ENCODE peak calls at places on chromosomes 7 and 10, in nine cellular contexts. N is effector memory CD4-positive, alpha-beta T cell; F is ovary; I is endodermal cell; H is left ventricle myocardium inferior; M is Caco-2; K is CD8-positive, alpha-beta memory T cell; U is osteoblast; X is Peyer's patch. D is an unnamed sample.
A peak's percentile ranks its signal among the peaks of the same experiment; 100 is the strongest.

GRCh38 chr7:45986355-45987298 is 65.6 kb upstream of the IGFBP3 start:
- DNase-seq in N (no peak), F (no peak), I (peak; percentile 24), H (no peak), M (no peak), K (no peak), U (no peak), X (no peak), D (no peak)

GRCh38 chr10:89836840-89837172 is 135.4 kb downstream of the KIF20B start:
- DNase-seq in N (no peak), F (no peak), I (no peak), H (no peak), M (no peak), K (no peak), U (peak; percentile 22), X (no peak), D (no peak)

GRCh38 chr7:27453702-27454405 is 208.8 kb downstream of the HIBADH start:
- DNase-seq in N (no peak), F (no peak), I (peak; percentile 68), H (no peak), M (no peak), K (no peak), U (peak; percentile 95), X (no peak), D (no peak)

GRCh38 chr7:132249591-132249971 is 326.7 kb downstream of the PLXNA4 start:
- DNase-seq in N (no peak), F (no peak), I (peak; percentile 82), H (no peak), M (peak; percentile 44), K (no peak), U (no peak), X (no peak), D (no peak)

GRCh38 chr7:140016540-140016939 is 46.2 kb downstream of the PARP12 start:
- DNase-seq in N (no peak), F (no peak), I (no peak), H (no peak), M (no peak), K (no peak), U (no peak), X (no peak), D (no peak)

GRCh38 chr10:47266602-47267001 is 33.4 kb upstream of the GDF10 start:
- DNase-seq in N (no peak), F (no peak), I (no peak), H (no peak), M (no peak), K (no peak), U (no peak), X (no peak), D (no peak)

GRCh38 chr10:24920907-24921881 is 31.2 kb downstream of the PRTFDC1 start:
- DNase-seq in N (no peak), F (peak; percentile 59), I (peak; percentile 59), H (peak; percentile 32), M (no peak), K (no peak), U (peak; percentile 83), X (no peak), D (no peak)

GRCh38 chr10:88793747-88794299 is 8.7 kb upstream of the LIPM start:
- DNase-seq in N (no peak), F (no peak), I (no peak), H (no peak), M (no peak), K (no peak), U (no peak), X (no peak), D (no peak)

GRCh38 chr7:37284805-37285211 is 163.9 kb downstream of the ELMO1 start:
- DNase-seq in N (peak; percentile 6), F (peak; percentile 87), I (peak; percentile 94), H (peak; percentile 38), M (peak; percentile 56), K (peak; percentile 56), U (no peak), X (peak; percentile 68), D (peak; percentile 61)

GRCh38 chr7:29265208-29265923 is 70.8 kb downstream of the CHN2 start:
- DNase-seq in N (no peak), F (no peak), I (peak; percentile 41), H (no peak), M (no peak), K (no peak), U (no peak), X (no peak), D (no peak)

GRCh38 chr10:46536781-46537180 is 19.7 kb downstream of the GPRIN2 start:
- DNase-seq in N (no peak), F (peak; percentile 28), I (peak; percentile 58), H (no peak), M (no peak), K (peak; percentile 36), U (no peak), X (peak; percentile 40), D (no peak)

GRCh38 chr7:6395898-6396582 is 51.7 kb downstream of the DAGLB start:
- DNase-seq in N (no peak), F (no peak), I (no peak), H (peak; percentile 47), M (no peak), K (no peak), U (no peak), X (no peak), D (no peak)

GRCh38 chr10:74078037-74078436 is 72.6 kb downstream of the AP3M1 start:
- DNase-seq in N (no peak), F (no peak), I (no peak), H (no peak), M (no peak), K (peak; percentile 58), U (no peak), X (no peak), D (no peak)

GRCh38 chr7:73659983-73660382 is 7.6 kb upstream of the VPS37D start:
- DNase-seq in N (no peak), F (no peak), I (no peak), H (no peak), M (no peak), K (no peak), U (no peak), X (no peak), D (no peak)

GRCh38 chr10:59688921-59689351 is 20.7 kb downstream of the SLC16A9 start:
- DNase-seq in N (no peak), F (no peak), I (no peak), H (no peak), M (no peak), K (no peak), U (peak; percentile 72), X (no peak), D (no peak)

GRCh38 chr10:4028027-4028471 is 243.0 kb upstream of the KLF6 start:
- DNase-seq in N (no peak), F (no peak), I (no peak), H (no peak), M (no peak), K (no peak), U (no peak), X (no peak), D (no peak)

GRCh38 chr7:222716-223041 is 30.3 kb downstream of the FAM20C start:
- DNase-seq in N (no peak), F (no peak), I (no peak), H (no peak), M (no peak), K (no peak), U (no peak), X (no peak), D (no peak)
- H3K4me1 ChIP-seq in N (no peaks in the 10 kb centered on the region), F (peaks cover 5% of the 10 kb centered on the region), I (no peaks in the 10 kb centered on the region), H (peaks cover 19% of the 10 kb centered on the region), M (peaks cover 12% of the 10 kb centered on the region), K (no peaks in the 10 kb centered on the region), U (peaks cover 10% of the 10 kb centered on the region), X (peaks cover 9% of the 10 kb centered on the region), D (no peaks in the 10 kb centered on the region)

GRCh38 chr10:72025832-72026231 is 61.6 kb downstream of the CHST3 start:
- DNase-seq in N (no peak), F (no peak), I (no peak), H (no peak), M (no peak), K (no peak), U (peak; percentile 30), X (no peak), D (no peak)

GRCh38 chr10:72026251-72026650 is 62.1 kb downstream of the CHST3 start:
- DNase-seq in N (no peak), F (no peak), I (no peak), H (no peak), M (no peak), K (no peak), U (peak; percentile 68), X (no peak), D (no peak)

GRCh38 chr10:72025400-72025799 is 61.2 kb downstream of the CHST3 start:
- DNase-seq in N (no peak), F (no peak), I (no peak), H (no peak), M (no peak), K (no peak), U (peak; percentile 35), X (no peak), D (no peak)

GRCh38 chr10:72029414-72029813 is 58.9 kb downstream of the SPOCK2 start:
- DNase-seq in N (no peak), F (no peak), I (no peak), H (no peak), M (no peak), K (no peak), U (peak; percentile 15), X (no peak), D (no peak)

GRCh38 chr10:72027498-72027897 is 60.9 kb downstream of the SPOCK2 start:
- DNase-seq in N (no peak), F (no peak), I (no peak), H (no peak), M (peak; percentile 70), K (no peak), U (peak; percentile 69), X (no peak), D (no peak)
- H3K4me1 ChIP-seq in N (no peaks in the 10 kb centered on the region), F (peaks cover 14% of the 10 kb centered on the region), I (no peaks in the 10 kb centered on the region), H (peaks cover 25% of the 10 kb centered on the region), M (peaks cover 52% of the 10 kb centered on the region), K (no peaks in the 10 kb centered on the region), U (peaks cover 13% of the 10 kb centered on the region), X (peaks cover 12% of the 10 kb centered on the region), D (no peaks in the 10 kb centered on the region)

GRCh38 chr10:77501846-77502251 is 135.8 kb downstream of the KCNMA1 start:
- DNase-seq in N (no peak), F (no peak), I (no peak), H (no peak), M (no peak), K (no peak), U (no peak), X (no peak), D (no peak)
- H3K4me1 ChIP-seq in N (no peaks in the 10 kb centered on the region), F (peaks cover 2% of the 10 kb centered on the region), I (no peaks in the 10 kb centered on the region), H (no peaks in the 10 kb centered on the region), M (peaks cover 21% of the 10 kb centered on the region), K (no peaks in the 10 kb centered on the region), U (peaks cover 58% of the 10 kb centered on the region), X (peaks cover 10% of the 10 kb centered on the region), D (no peaks in the 10 kb centered on the region)

GRCh38 chr10:93356516-93356915 is 125.6 kb downstream of the MYOF start:
- DNase-seq in N (no peak), F (no peak), I (no peak), H (no peak), M (no peak), K (no peak), U (no peak), X (no peak), D (no peak)

GRCh38 chr10:93352638-93353383 is 129.3 kb downstream of the MYOF start:
- DNase-seq in N (no peak), F (no peak), I (peak; percentile 63), H (no peak), M (peak; percentile 58), K (no peak), U (no peak), X (no peak), D (no peak)

DNA sequence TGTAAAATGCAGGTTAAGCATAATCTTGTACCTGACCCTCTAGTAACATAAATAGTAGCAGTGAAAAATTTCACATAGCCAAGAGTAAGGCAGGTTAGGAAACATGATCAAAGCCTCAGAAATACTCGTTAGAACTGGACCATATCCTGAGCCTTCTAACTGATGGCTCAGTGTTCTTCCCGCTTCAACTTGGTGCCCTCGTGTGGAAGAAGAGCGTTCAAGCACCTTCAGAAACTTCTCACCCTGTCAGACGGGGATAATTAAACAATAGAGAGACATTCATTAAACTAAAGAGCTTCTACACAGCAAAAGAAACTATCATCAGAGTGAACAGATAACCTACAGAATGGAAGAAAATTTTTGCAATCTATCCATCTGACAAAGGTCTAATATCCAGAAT is 124.5 kb downstream of the MYOF start:
- DNase-seq in N (no peak), F (no peak), I (peak; percentile 65), H (no peak), M (peak; percentile 13), K (no peak), U (no peak), X (no peak), D (no peak)
- H3K4me1 ChIP-seq in N (no peaks in the 10 kb centered on the region), F (no peaks in the 10 kb centered on the region), I (peaks cover 4% of the 10 kb centered on the region), H (no peaks in the 10 kb centered on the region), M (peaks cover under 1% of the 10 kb centered on the region), K (no peaks in the 10 kb centered on the region), U (no peaks in the 10 kb centered on the region), X (no peaks in the 10 kb centered on the region), D (no peaks in the 10 kb centered on the region)

D was measured in CD8-positive, alpha-beta T cell.